ENCODE peak calls at places on chromosomes 2 and 18, in ten cellular contexts. J is naive B cell, R is mucosa of gallbladder, Z is HTR-8/SVneo, S is BJ, Q is AG09309, V is G401, L is H7, E is fibroblast of mammary gland, C is cardiac septum. Y is an unnamed sample.

GRCh38 chr2:240733803-240734495 is 42.3 kb downstream of the AQP12A start:
- DNase-seq in J (peak), R (no peak), Z (no peak), S (no peak), Q (no peak), V (no peak), L (peak), E (no peak), C (no peak), Y (no peak)

GRCh38 chr18:70371085-70371735 is 82.4 kb downstream of the SOCS6 start:
- DNase-seq in J (no peak), R (no peak), Z (no peak), S (no peak), Q (no peak), V (no peak), L (no peak), E (no peak), C (no peak), Y (no peak)

GRCh38 chr2:100137877-100138570 is 4.4 kb downstream of the AFF3 start:
- DNase-seq in J (no peak), R (no peak), Z (no peak), S (no peak), Q (no peak), V (no peak), L (no peak), E (no peak), C (no peak), Y (no peak)

GRCh38 chr2:118013221-118013723 is 598 bp downstream of the CCDC93 start:
- DNase-seq in J (peak), R (peak), Z (peak), S (no peak), Q (no peak), V (no peak), L (peak), E (no peak), C (peak), Y (peak)

GRCh38 chr18:33051397-33051796 is 278.6 kb upstream of the KLHL14 start:
- DNase-seq in J (no peak), R (peak), Z (no peak), S (no peak), Q (no peak), V (no peak), L (no peak), E (peak), C (no peak), Y (no peak)

GRCh38 chr2:202322435-202322834 is 53.7 kb upstream of the BMPR2 start:
- DNase-seq in J (no peak), R (no peak), Z (no peak), S (no peak), Q (no peak), V (no peak), L (no peak), E (no peak), C (no peak), Y (no peak)

GRCh38 chr18:12520442-12520992 is 112.8 kb downstream of the PRELID3A start:
- DNase-seq in J (no peak), R (no peak), Z (peak), S (no peak), Q (no peak), V (peak), L (no peak), E (peak), C (no peak), Y (no peak)

GRCh38 chr2:54497738-54498680 is 41.9 kb downstream of the SPTBN1 start:
- DNase-seq in J (no peak), R (peak), Z (no peak), S (no peak), Q (no peak), V (peak), L (peak), E (peak), C (no peak), Y (no peak)

GRCh38 chr2:10475811-10476660 is 27.9 kb upstream of the ODC1 start:
- DNase-seq in J (no peak), R (no peak), Z (no peak), S (no peak), Q (no peak), V (no peak), L (no peak), E (no peak), C (peak), Y (peak)

GRCh38 chr2:100959225-100959880 is 42.7 kb upstream of the RPL31 start:
- DNase-seq in J (no peak), R (no peak), Z (no peak), S (peak), Q (peak), V (peak), L (no peak), E (peak), C (no peak), Y (no peak)

GRCh38 chr2:24048662-24049484 is 668 bp upstream of the FKBP1B start:
- DNase-seq in J (no peak), R (no peak), Z (no peak), S (no peak), Q (no peak), V (peak), L (no peak), E (no peak), C (no peak), Y (no peak)

GRCh38 chr2:20012282-20013060 is at the start of gene MATN3:
- DNase-seq in J (no peak), R (peak), Z (peak), S (no peak), Q (no peak), V (no peak), L (peak), E (no peak), C (no peak), Y (peak)

GRCh38 chr2:155815851-155816250 is 516.7 kb downstream of the NR4A2 start:
- DNase-seq in J (no peak), R (peak), Z (no peak), S (no peak), Q (no peak), V (no peak), L (peak), E (peak), C (no peak), Y (no peak)

GRCh38 chr18:48719988-48720654 is 181.3 kb downstream of the CTIF start:
- DNase-seq in J (no peak), R (no peak), Z (no peak), S (no peak), Q (no peak), V (peak), L (no peak), E (peak), C (no peak), Y (no peak)

GRCh38 chr2:217433522-217433921 is 569.3 kb downstream of the TNS1 start:
- DNase-seq in J (no peak), R (peak), Z (no peak), S (no peak), Q (no peak), V (no peak), L (no peak), E (no peak), C (no peak), Y (no peak)

GRCh38 chr18:46301571-46301970 is 197.4 kb downstream of the HAUS1 start:
- DNase-seq in J (no peak), R (no peak), Z (no peak), S (no peak), Q (no peak), V (no peak), L (no peak), E (no peak), C (no peak), Y (peak)

GRCh38 chr18:32469691-32470131 is 971 bp downstream of the GAREM1 start:
- DNase-seq in J (no peak), R (no peak), Z (no peak), S (no peak), Q (no peak), V (peak), L (no peak), E (peak), C (no peak), Y (no peak)

GRCh38 chr2:190360561-190360960 is 17.2 kb downstream of the INPP1 start:
- DNase-seq in J (no peak), R (no peak), Z (no peak), S (no peak), Q (no peak), V (no peak), L (no peak), E (no peak), C (no peak), Y (no peak)

GRCh38 chr18:79489048-79489899 is 93.5 kb downstream of the NFATC1 start:
- DNase-seq in J (no peak), R (no peak), Z (no peak), S (no peak), Q (no peak), V (no peak), L (peak), E (no peak), C (peak), Y (peak)

GRCh38 chr2:69177785-69178636 is 165.0 kb downstream of the ANTXR1 start:
- DNase-seq in J (no peak), R (peak), Z (peak), S (peak), Q (peak), V (no peak), L (peak), E (peak), C (peak), Y (peak)

Y was measured in spleen.